ENCODE peak calls at places on chromosome 17, in nine cellular contexts. J is hippocampal formation; C is SJSA1; S is CD8-positive, alpha-beta memory T cell; I is CD4-positive, alpha-beta memory T cell; O is H54; Q is DMS79; A is Calu3; R is left cardiac atrium. F is an unnamed sample.

GRCh38 chr17:73562896-73563295 is 81.3 kb downstream of the SDK2 start:
- DNase-seq in J (no peak), C (no peak), S (no peak), I (no peak), O (no peak), Q (no peak), A (no peak), R (no peak), F (no peak)

GRCh38 chr17:64240741-64241347 is 22.2 kb downstream of the TEX2 start:
- DNase-seq in J (peak), C (peak), S (no peak), I (no peak), O (no peak), Q (no peak), A (no peak), R (peak), F (peak)

GRCh38 chr17:18004345-18004744 is 31.7 kb downstream of the DRC3 start:
- DNase-seq in J (no peak), C (no peak), S (no peak), I (no peak), O (no peak), Q (peak), A (no peak), R (no peak), F (no peak)

GRCh38 chr17:35740997-35741931 is 9.8 kb downstream of the RASL10B start:
- DNase-seq in J (no peak), C (no peak), S (no peak), I (no peak), O (no peak), Q (no peak), A (no peak), R (peak), F (no peak)

GRCh38 chr17:67490471-67490870 is 113.4 kb downstream of the PITPNC1 start:
- DNase-seq in J (no peak), C (no peak), S (no peak), I (no peak), O (no peak), Q (no peak), A (no peak), R (no peak), F (peak)

GRCh38 chr17:57443781-57444180 is 187.5 kb downstream of the MSI2 start:
- DNase-seq in J (no peak), C (no peak), S (no peak), I (no peak), O (no peak), Q (no peak), A (no peak), R (no peak), F (no peak)

GRCh38 chr17:70609566-70609965 is 440.2 kb downstream of the KCNJ2 start:
- DNase-seq in J (peak), C (no peak), S (no peak), I (no peak), O (no peak), Q (no peak), A (no peak), R (no peak), F (no peak)

GRCh38 chr17:75854111-75854748 is 905 bp downstream of the WBP2 start:
- DNase-seq in J (no peak), C (peak), S (no peak), I (no peak), O (peak), Q (no peak), A (no peak), R (no peak), F (no peak)

GRCh38 chr17:182164-182751 is 808 bp upstream of the DOC2B start:
- DNase-seq in J (no peak), C (no peak), S (no peak), I (no peak), O (no peak), Q (no peak), A (no peak), R (no peak), F (no peak)

GRCh38 chr17:45703806-45704205 is 80.3 kb upstream of the CRHR1 start:
- DNase-seq in J (no peak), C (no peak), S (no peak), I (no peak), O (no peak), Q (no peak), A (no peak), R (no peak), F (no peak)

GRCh38 chr17:3796110-3796821 is 4.7 kb downstream of the ITGAE start:
- DNase-seq in J (no peak), C (no peak), S (peak), I (peak), O (no peak), Q (no peak), A (no peak), R (no peak), F (no peak)

GRCh38 chr17:18267366-18267765 is 6.9 kb downstream of the MIEF2 start:
- DNase-seq in J (no peak), C (no peak), S (no peak), I (no peak), O (no peak), Q (no peak), A (no peak), R (no peak), F (no peak)

GRCh38 chr17:14396542-14396941 is 95.7 kb downstream of the HS3ST3B1 start:
- DNase-seq in J (no peak), C (no peak), S (no peak), I (no peak), O (no peak), Q (no peak), A (no peak), R (no peak), F (no peak)

GRCh38 chr17:42163113-42163512 is 8.3 kb upstream of the RAB5C start:
- DNase-seq in J (no peak), C (no peak), S (no peak), I (no peak), O (peak), Q (no peak), A (peak), R (no peak), F (no peak)

F was measured in T1000.